ENCODE peak calls at places on chromosomes 11 and 22, in five cellular contexts. One of them, this sample, is unnamed.

GRCh38 chr11:44729718-44730117 is 3.0 kb downstream of the TSPAN18 start:
- DNase-seq in fibroblast of villous mesenchyme: no peak
- DNase-seq in HFFc6: no peak
- DNase-seq in endothelial cell of umbilical vein: peak
- DNase-seq in stomach: no peak
- DNase-seq in this sample: no peak

GRCh38 chr11:101914349-101914736 is 467 bp upstream of the CEP126 start:
- DNase-seq in endothelial cell of umbilical vein: no peak
- DNase-seq in fibroblast of villous mesenchyme: no peak
- DNase-seq in HFFc6: peak
- DNase-seq in stomach: no peak
- DNase-seq in this sample: no peak

GRCh38 chr22:38467904-38468760 is at the start of gene KDELR3:
- DNase-seq in stomach: peak
- DNase-seq in endothelial cell of umbilical vein: peak
- DNase-seq in fibroblast of villous mesenchyme: peak
- DNase-seq in HFFc6: peak
- DNase-seq in this sample: no peak

GRCh38 chr22:26903030-26903856 is 245.9 kb downstream of the MIAT start:
- DNase-seq in stomach: no peak
- DNase-seq in endothelial cell of umbilical vein: no peak
- DNase-seq in HFFc6: no peak
- DNase-seq in fibroblast of villous mesenchyme: peak
- DNase-seq in this sample: no peak

GRCh38 chr11:106012744-106013143 is 9.3 kb downstream of the MSANTD4 start:
- DNase-seq in HFFc6: peak
- DNase-seq in fibroblast of villous mesenchyme: peak
- DNase-seq in endothelial cell of umbilical vein: peak
- DNase-seq in stomach: no peak
- DNase-seq in this sample: peak

GRCh38 chr11:134515081-134515960 is 103.3 kb upstream of the B3GAT1 start:
- DNase-seq in stomach: peak
- DNase-seq in fibroblast of villous mesenchyme: no peak
- DNase-seq in endothelial cell of umbilical vein: no peak
- DNase-seq in HFFc6: no peak
- DNase-seq in this sample: no peak

GRCh38 chr22:19329454-19329853 is 37.9 kb upstream of the CLTCL1 start:
- DNase-seq in stomach: no peak
- DNase-seq in fibroblast of villous mesenchyme: no peak
- DNase-seq in endothelial cell of umbilical vein: no peak
- DNase-seq in HFFc6: no peak
- DNase-seq in this sample: no peak

GRCh38 chr22:23565288-23565941 is 14.7 kb downstream of the IGLL1 start:
- DNase-seq in endothelial cell of umbilical vein: no peak
- DNase-seq in stomach: no peak
- DNase-seq in fibroblast of villous mesenchyme: no peak
- DNase-seq in HFFc6: no peak
- DNase-seq in this sample: no peak

GRCh38 chr22:43592470-43592869 is 180.7 kb downstream of the MPPED1 start:
- DNase-seq in fibroblast of villous mesenchyme: no peak
- DNase-seq in endothelial cell of umbilical vein: no peak
- DNase-seq in stomach: no peak
- DNase-seq in HFFc6: no peak
- DNase-seq in this sample: no peak

GRCh38 chr11:82906236-82906635 is 4.7 kb downstream of the DDIAS start:
- DNase-seq in endothelial cell of umbilical vein: peak
- DNase-seq in fibroblast of villous mesenchyme: peak
- DNase-seq in HFFc6: peak
- DNase-seq in stomach: no peak
- DNase-seq in this sample: no peak

GRCh38 chr11:79439430-79439892 is 1.4 kb downstream of the TENM4 start:
- DNase-seq in endothelial cell of umbilical vein: no peak
- DNase-seq in HFFc6: peak
- DNase-seq in fibroblast of villous mesenchyme: no peak
- DNase-seq in stomach: no peak
- DNase-seq in this sample: no peak

GRCh38 chr11:130174642-130175041 is 15.1 kb downstream of the ST14 start:
- DNase-seq in stomach: no peak
- DNase-seq in HFFc6: no peak
- DNase-seq in fibroblast of villous mesenchyme: no peak
- DNase-seq in endothelial cell of umbilical vein: no peak
- DNase-seq in this sample: no peak

GRCh38 chr11:71097506-71098240 is 154.7 kb downstream of the SHANK2 start:
- DNase-seq in endothelial cell of umbilical vein: no peak
- DNase-seq in fibroblast of villous mesenchyme: no peak
- DNase-seq in HFFc6: no peak
- DNase-seq in stomach: no peak
- DNase-seq in this sample: no peak

GRCh38 chr11:112588252-112588668 is 327.6 kb upstream of the PLET1 start:
- DNase-seq in fibroblast of villous mesenchyme: peak
- DNase-seq in endothelial cell of umbilical vein: peak
- DNase-seq in HFFc6: peak
- DNase-seq in stomach: peak
- DNase-seq in this sample: peak

GRCh38 chr22:50173221-50173982 is 2.9 kb downstream of the PANX2 start:
- DNase-seq in endothelial cell of umbilical vein: no peak
- DNase-seq in stomach: no peak
- DNase-seq in HFFc6: no peak
- DNase-seq in fibroblast of villous mesenchyme: no peak
- DNase-seq in this sample: no peak

GRCh38 chr11:2699185-2699530 is 636 bp downstream of the KCNQ1OT1 start:
- DNase-seq in endothelial cell of umbilical vein: peak
- DNase-seq in HFFc6: peak
- DNase-seq in stomach: no peak
- DNase-seq in fibroblast of villous mesenchyme: no peak
- DNase-seq in this sample: no peak

GRCh38 chr11:87173185-87174039 is 135.7 kb downstream of the TMEM135 start:
- DNase-seq in stomach: no peak
- DNase-seq in HFFc6: peak
- DNase-seq in fibroblast of villous mesenchyme: peak
- DNase-seq in endothelial cell of umbilical vein: peak
- DNase-seq in this sample: peak

GRCh38 chr22:27213766-27214581 is 556.6 kb downstream of the MIAT start:
- DNase-seq in fibroblast of villous mesenchyme: peak
- DNase-seq in HFFc6: no peak
- DNase-seq in endothelial cell of umbilical vein: peak
- DNase-seq in stomach: no peak
- DNase-seq in this sample: no peak

GRCh38 chr11:55401011-55401410 is 33.2 kb downstream of the OR4A15 start:
- DNase-seq in endothelial cell of umbilical vein: no peak
- DNase-seq in fibroblast of villous mesenchyme: no peak
- DNase-seq in HFFc6: no peak
- DNase-seq in stomach: no peak
- DNase-seq in this sample: no peak

GRCh38 chr11:68408512-68408911 is 52.0 kb upstream of the PPP6R3 start:
- DNase-seq in HFFc6: no peak
- DNase-seq in endothelial cell of umbilical vein: no peak
- DNase-seq in stomach: peak
- DNase-seq in fibroblast of villous mesenchyme: no peak
- DNase-seq in this sample: no peak

GRCh38 chr11:47611240-47611863 is 17.1 kb upstream of the C1QTNF4 start:
- DNase-seq in HFFc6: no peak
- DNase-seq in stomach: no peak
- DNase-seq in fibroblast of villous mesenchyme: no peak
- DNase-seq in endothelial cell of umbilical vein: no peak
- DNase-seq in this sample: no peak

GRCh38 chr11:74134661-74135515 is 35.9 kb downstream of the C2CD3 start:
- DNase-seq in stomach: no peak
- DNase-seq in HFFc6: peak
- DNase-seq in fibroblast of villous mesenchyme: no peak
- DNase-seq in endothelial cell of umbilical vein: no peak
- DNase-seq in this sample: no peak

GRCh38 chr11:35682230-35683195 is 19.9 kb downstream of the TRIM44 start:
- DNase-seq in HFFc6: peak
- DNase-seq in fibroblast of villous mesenchyme: peak
- DNase-seq in stomach: no peak
- DNase-seq in endothelial cell of umbilical vein: peak
- DNase-seq in this sample: no peak

GRCh38 chr11:9070740-9071476 is 20.5 kb downstream of the SCUBE2 start:
- DNase-seq in endothelial cell of umbilical vein: no peak
- DNase-seq in HFFc6: no peak
- DNase-seq in stomach: no peak
- DNase-seq in fibroblast of villous mesenchyme: no peak
- DNase-seq in this sample: no peak

GRCh38 chr11:115104851-115105453 is 399.3 kb downstream of the CADM1 start:
- DNase-seq in stomach: no peak
- DNase-seq in HFFc6: no peak
- DNase-seq in fibroblast of villous mesenchyme: no peak
- DNase-seq in endothelial cell of umbilical vein: no peak
- DNase-seq in this sample: no peak

GRCh38 chr11:15594607-15595006 is 479.9 kb downstream of the INSC start:
- DNase-seq in stomach: no peak
- DNase-seq in endothelial cell of umbilical vein: no peak
- DNase-seq in fibroblast of villous mesenchyme: no peak
- DNase-seq in HFFc6: no peak
- DNase-seq in this sample: no peak

GRCh38 chr11:8330896-8331295 is 67.2 kb upstream of the LMO1 start:
- DNase-seq in endothelial cell of umbilical vein: no peak
- DNase-seq in fibroblast of villous mesenchyme: no peak
- DNase-seq in HFFc6: no peak
- DNase-seq in stomach: no peak
- DNase-seq in this sample: no peak

GRCh38 chr11:26621147-26621546 is 49.1 kb upstream of the MUC15 start:
- DNase-seq in HFFc6: peak
- DNase-seq in fibroblast of villous mesenchyme: peak
- DNase-seq in endothelial cell of umbilical vein: no peak
- DNase-seq in stomach: no peak
- DNase-seq in this sample: peak

GRCh38 chr11:121108413-121108812 is 7.4 kb downstream of the TECTA start:
- DNase-seq in stomach: no peak
- DNase-seq in HFFc6: no peak
- DNase-seq in fibroblast of villous mesenchyme: no peak
- DNase-seq in endothelial cell of umbilical vein: no peak
- DNase-seq in this sample: no peak

GRCh38 chr11:40467771-40468170 is 991.7 kb downstream of the LRRC4C start:
- DNase-seq in HFFc6: no peak
- DNase-seq in fibroblast of villous mesenchyme: no peak
- DNase-seq in stomach: no peak
- DNase-seq in endothelial cell of umbilical vein: no peak
- DNase-seq in this sample: no peak

GRCh38 chr11:88704505-88704904 is 361.3 kb downstream of the GRM5 start:
- DNase-seq in fibroblast of villous mesenchyme: no peak
- DNase-seq in stomach: no peak
- DNase-seq in endothelial cell of umbilical vein: no peak
- DNase-seq in HFFc6: no peak
- DNase-seq in this sample: no peak

GRCh38 chr11:124644426-124645280 is 22.0 kb downstream of the TBRG1 start:
- DNase-seq in fibroblast of villous mesenchyme: peak
- DNase-seq in HFFc6: peak
- DNase-seq in endothelial cell of umbilical vein: peak
- DNase-seq in stomach: peak
- DNase-seq in this sample: peak

GRCh38 chr11:60871378-60872061 is 4.2 kb downstream of the ZP1 start:
- DNase-seq in stomach: peak
- DNase-seq in endothelial cell of umbilical vein: no peak
- DNase-seq in HFFc6: peak
- DNase-seq in fibroblast of villous mesenchyme: peak
- DNase-seq in this sample: no peak

GRCh38 chr11:96827164-96827563 is 437.4 kb downstream of the JRKL start:
- DNase-seq in fibroblast of villous mesenchyme: peak
- DNase-seq in stomach: no peak
- DNase-seq in endothelial cell of umbilical vein: no peak
- DNase-seq in HFFc6: peak
- DNase-seq in this sample: no peak
- TF ChIP-seq CTCF in fibroblast of villous mesenchyme: peak
- TF ChIP-seq CTCF in stomach: no peak
- TF ChIP-seq CTCF in endothelial cell of umbilical vein: no peak
- TF ChIP-seq CTCF in HFFc6: no peak
- TF ChIP-seq CTCF in this sample: no peak

GRCh38 chr11:103433380-103433779 is 324.2 kb downstream of the DYNC2H1 start:
- DNase-seq in endothelial cell of umbilical vein: no peak
- DNase-seq in HFFc6: peak
- DNase-seq in stomach: no peak
- DNase-seq in fibroblast of villous mesenchyme: peak
- DNase-seq in this sample: peak
- TF ChIP-seq CTCF in endothelial cell of umbilical vein: no peak
- TF ChIP-seq CTCF in HFFc6: peak
- TF ChIP-seq CTCF in stomach: no peak
- TF ChIP-seq CTCF in fibroblast of villous mesenchyme: no peak
- TF ChIP-seq CTCF in this sample: no peak

DNA sequence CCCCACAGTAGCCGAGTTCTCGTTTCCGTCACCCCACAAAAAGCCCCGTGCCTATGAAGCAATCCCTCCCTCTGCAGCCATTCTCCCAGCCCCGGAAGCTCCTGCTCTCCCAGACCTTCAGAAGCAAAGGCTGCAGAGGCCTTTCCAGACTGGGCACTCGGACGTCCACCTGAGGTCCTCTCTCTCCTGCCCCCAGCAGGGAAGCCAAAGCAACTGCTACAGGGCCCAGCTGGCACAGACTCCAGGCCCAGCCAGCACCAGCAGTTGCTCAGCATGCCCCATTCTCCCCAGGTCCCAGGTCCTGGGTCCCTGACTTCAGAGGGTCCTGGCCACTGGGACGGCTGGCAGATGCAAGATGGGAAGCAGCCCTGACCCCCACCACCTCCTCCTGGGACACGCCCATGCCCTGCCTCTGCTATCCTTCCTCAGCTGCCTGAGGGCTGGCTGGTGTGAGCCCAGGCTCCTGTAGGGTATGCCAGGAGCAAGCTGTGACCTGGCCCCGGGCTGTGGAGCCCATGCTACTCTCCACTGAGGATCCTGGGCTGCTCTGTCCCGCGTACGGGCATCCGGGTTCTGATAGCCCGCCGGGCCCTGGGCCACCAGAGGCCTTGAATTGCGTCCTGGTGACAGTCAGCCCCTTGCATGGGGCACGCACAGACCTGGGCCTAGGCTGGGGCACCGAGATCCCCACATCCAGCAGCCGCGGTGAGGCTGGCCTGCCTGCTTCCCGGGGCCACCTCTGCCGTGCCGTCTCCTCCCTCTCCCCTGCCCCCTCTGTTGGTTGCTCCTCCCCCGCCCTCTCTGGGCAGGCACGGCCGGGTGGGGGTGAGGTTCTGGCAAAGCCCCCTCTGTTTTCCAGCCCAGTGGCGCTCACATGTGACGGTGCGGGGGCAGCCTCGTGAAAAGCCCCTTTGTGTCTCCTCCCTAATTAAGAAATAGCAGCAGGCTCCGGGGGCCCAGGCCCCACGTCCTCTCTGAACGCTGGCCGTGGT is 1310.3 kb downstream of the BRD1 start:
- DNase-seq in HFFc6: no peak
- DNase-seq in stomach: no peak
- DNase-seq in endothelial cell of umbilical vein: no peak
- DNase-seq in fibroblast of villous mesenchyme: no peak
- DNase-seq in this sample: no peak
- TF ChIP-seq CTCF in HFFc6: no peak
- TF ChIP-seq CTCF in stomach: no peak
- TF ChIP-seq CTCF in endothelial cell of umbilical vein: no peak
- TF ChIP-seq CTCF in fibroblast of villous mesenchyme: no peak
- TF ChIP-seq CTCF in this sample: peak

DNA sequence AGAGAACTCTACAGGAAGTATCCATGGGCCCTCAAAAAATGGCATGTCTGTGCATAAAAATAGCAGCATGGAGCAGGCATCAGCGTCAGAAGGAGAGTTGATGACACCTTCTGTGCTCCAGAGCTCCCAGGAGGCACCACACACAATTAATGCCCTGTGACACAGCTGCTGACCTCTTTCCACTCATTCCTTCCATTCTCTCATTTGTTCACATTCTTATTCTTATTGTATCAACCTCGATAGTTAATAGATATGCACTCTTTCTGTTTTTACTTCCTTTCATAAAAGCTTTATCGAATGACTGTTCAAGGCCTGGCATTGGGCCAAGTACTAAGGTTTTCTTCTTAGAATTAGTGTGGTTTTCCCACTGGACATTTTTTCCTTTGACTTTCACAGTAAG is 266.0 kb upstream of the MTNR1B start:
- DNase-seq in stomach: no peak
- DNase-seq in fibroblast of villous mesenchyme: no peak
- DNase-seq in endothelial cell of umbilical vein: no peak
- DNase-seq in HFFc6: no peak
- DNase-seq in this sample: peak
- TF ChIP-seq CTCF in stomach: no peak
- TF ChIP-seq CTCF in fibroblast of villous mesenchyme: no peak
- TF ChIP-seq CTCF in endothelial cell of umbilical vein: no peak
- TF ChIP-seq CTCF in HFFc6: no peak
- TF ChIP-seq CTCF in this sample: no peak

This sample was measured in AG04449.